ENCODE peak calls at places on chromosomes 16 and 17, in five cellular contexts. U is GM19239, V is cardiac muscle cell, E is HEK293T, G is hippocampal formation. Y is an unnamed sample.

GRCh38 chr17:1920948-1921351 is 91.1 kb downstream of the RPA1 start:
- DNase-seq in U (no peak), V (no peak), E (no peak), G (peak; percentile 79), Y (peak; percentile 27)

GRCh38 chr17:79834575-79835469 is 4.4 kb downstream of the CBX4 start:
- DNase-seq in U (no peak), V (peak; percentile 15), E (peak; percentile 58), G (no peak), Y (peak; percentile 27)

GRCh38 chr17:7237761-7238417 is 1.4 kb downstream of the PHF23 start:
- DNase-seq in U (no peak), V (peak; percentile 80), E (peak; percentile 38), G (no peak), Y (peak; percentile 82)

GRCh38 chr16:30110661-30111060 is 2.7 kb downstream of the GDPD3 start:
- DNase-seq in U (no peak), V (peak; percentile 30), E (no peak), G (no peak), Y (no peak)

GRCh38 chr17:50062323-50063243 is 6.7 kb downstream of the ITGA3 start:
- DNase-seq in U (no peak), V (peak; percentile 74), E (no peak), G (no peak), Y (no peak)

GRCh38 chr16:4026854-4027253 is 89.4 kb downstream of the ADCY9 start:
- DNase-seq in U (no peak), V (no peak), E (no peak), G (no peak), Y (no peak)

GRCh38 chr17:39926588-39927100 is 757 bp downstream of the ORMDL3 start:
- DNase-seq in U (no peak), V (peak; percentile 69), E (peak; percentile 22), G (no peak), Y (peak; percentile 58)

GRCh38 chr17:53749178-53749577 is 73.5 kb upstream of the KIF2B start:
- DNase-seq in U (no peak), V (peak; percentile 40), E (no peak), G (no peak), Y (peak; percentile 11)

GRCh38 chr17:8957721-8958120 is 7.8 kb downstream of the PIK3R5 start:
- DNase-seq in U (no peak), V (no peak), E (no peak), G (no peak), Y (no peak)

GRCh38 chr17:50817142-50817751 is 18.1 kb upstream of the WFIKKN2 start:
- DNase-seq in U (peak; percentile 40), V (peak; percentile 46), E (peak; percentile 79), G (no peak), Y (peak; percentile 67)

GRCh38 chr17:17669081-17669850 is 12.0 kb upstream of the RAI1 start:
- DNase-seq in U (no peak), V (peak; percentile 19), E (no peak), G (no peak), Y (no peak)

GRCh38 chr17:81518113-81518784 is 5.7 kb upstream of the ACTG1 start:
- DNase-seq in U (no peak), V (peak; percentile 29), E (no peak), G (no peak), Y (peak; percentile 93)